ENCODE peak calls at places on chromosomes 5 and 9, in six cellular contexts. One of them, this sample, is unnamed.

GRCh38 chr9:96241391-96241809 is 60.6 kb downstream of the HSD17B3 start:
- DNase-seq in KBM-7: peak
- DNase-seq in effector CD4-positive, alpha-beta T cell: no peak
- DNase-seq in stimulated activated CD4-positive, alpha-beta T cell treated with anti-CD3 and anti-CD28 coated beads, Interleukin-1b, Interleukin-23, amount 100 ng/mL, for 24 hours: no peak
- DNase-seq in effector memory CD4-positive, alpha-beta T cell: no peak
- DNase-seq in pancreas: no peak
- DNase-seq in this sample: no peak

GRCh38 chr9:107674937-107675277 is 185.3 kb upstream of the KLF4 start:
- DNase-seq in KBM-7: no peak
- DNase-seq in effector CD4-positive, alpha-beta T cell: no peak
- DNase-seq in stimulated activated CD4-positive, alpha-beta T cell treated with anti-CD3 and anti-CD28 coated beads, Interleukin-1b, Interleukin-23, amount 100 ng/mL, for 24 hours: no peak
- DNase-seq in effector memory CD4-positive, alpha-beta T cell: no peak
- DNase-seq in pancreas: no peak
- DNase-seq in this sample: no peak

GRCh38 chr5:106801554-106801953 is 869.2 kb downstream of the EFNA5 start:
- DNase-seq in KBM-7: peak
- DNase-seq in effector CD4-positive, alpha-beta T cell: no peak
- DNase-seq in stimulated activated CD4-positive, alpha-beta T cell treated with anti-CD3 and anti-CD28 coated beads, Interleukin-1b, Interleukin-23, amount 100 ng/mL, for 24 hours: no peak
- DNase-seq in effector memory CD4-positive, alpha-beta T cell: no peak
- DNase-seq in pancreas: no peak
- DNase-seq in this sample: no peak

GRCh38 chr5:172185096-172185461 is 2.9 kb downstream of the STK10 start:
- DNase-seq in KBM-7: no peak
- DNase-seq in effector CD4-positive, alpha-beta T cell: no peak
- DNase-seq in stimulated activated CD4-positive, alpha-beta T cell treated with anti-CD3 and anti-CD28 coated beads, Interleukin-1b, Interleukin-23, amount 100 ng/mL, for 24 hours: no peak
- DNase-seq in effector memory CD4-positive, alpha-beta T cell: peak
- DNase-seq in pancreas: no peak
- DNase-seq in this sample: no peak

GRCh38 chr9:127586537-127586936 is 25.5 kb upstream of the STXBP1 start:
- DNase-seq in KBM-7: peak
- DNase-seq in effector CD4-positive, alpha-beta T cell: peak
- DNase-seq in stimulated activated CD4-positive, alpha-beta T cell treated with anti-CD3 and anti-CD28 coated beads, Interleukin-1b, Interleukin-23, amount 100 ng/mL, for 24 hours: no peak
- DNase-seq in effector memory CD4-positive, alpha-beta T cell: peak
- DNase-seq in pancreas: peak
- DNase-seq in this sample: peak

GRCh38 chr9:38125889-38126288 is 56.9 kb upstream of the SHB start:
- DNase-seq in KBM-7: no peak
- DNase-seq in effector CD4-positive, alpha-beta T cell: no peak
- DNase-seq in stimulated activated CD4-positive, alpha-beta T cell treated with anti-CD3 and anti-CD28 coated beads, Interleukin-1b, Interleukin-23, amount 100 ng/mL, for 24 hours: no peak
- DNase-seq in effector memory CD4-positive, alpha-beta T cell: no peak
- DNase-seq in pancreas: no peak
- DNase-seq in this sample: no peak

GRCh38 chr5:83285661-83286398 is 185.7 kb upstream of the VCAN start:
- DNase-seq in KBM-7: no peak
- DNase-seq in effector CD4-positive, alpha-beta T cell: no peak
- DNase-seq in stimulated activated CD4-positive, alpha-beta T cell treated with anti-CD3 and anti-CD28 coated beads, Interleukin-1b, Interleukin-23, amount 100 ng/mL, for 24 hours: no peak
- DNase-seq in effector memory CD4-positive, alpha-beta T cell: no peak
- DNase-seq in pancreas: no peak
- DNase-seq in this sample: no peak

GRCh38 chr5:11385901-11386293 is 518.3 kb downstream of the CTNND2 start:
- DNase-seq in KBM-7: no peak
- DNase-seq in effector CD4-positive, alpha-beta T cell: no peak
- DNase-seq in stimulated activated CD4-positive, alpha-beta T cell treated with anti-CD3 and anti-CD28 coated beads, Interleukin-1b, Interleukin-23, amount 100 ng/mL, for 24 hours: no peak
- DNase-seq in effector memory CD4-positive, alpha-beta T cell: no peak
- DNase-seq in pancreas: no peak
- DNase-seq in this sample: no peak

GRCh38 chr9:97982719-97983523 is at the start of gene ANP32B:
- DNase-seq in KBM-7: peak
- DNase-seq in effector CD4-positive, alpha-beta T cell: peak
- DNase-seq in stimulated activated CD4-positive, alpha-beta T cell treated with anti-CD3 and anti-CD28 coated beads, Interleukin-1b, Interleukin-23, amount 100 ng/mL, for 24 hours: peak
- DNase-seq in effector memory CD4-positive, alpha-beta T cell: peak
- DNase-seq in pancreas: peak
- DNase-seq in this sample: peak

GRCh38 chr9:127418037-127418471 is 6.1 kb upstream of the ZNF79 start:
- DNase-seq in KBM-7: peak
- DNase-seq in effector CD4-positive, alpha-beta T cell: peak
- DNase-seq in stimulated activated CD4-positive, alpha-beta T cell treated with anti-CD3 and anti-CD28 coated beads, Interleukin-1b, Interleukin-23, amount 100 ng/mL, for 24 hours: no peak
- DNase-seq in effector memory CD4-positive, alpha-beta T cell: no peak
- DNase-seq in pancreas: no peak
- DNase-seq in this sample: no peak

GRCh38 chr5:132298305-132298704 is 4.1 kb downstream of the SLC22A4 start:
- DNase-seq in KBM-7: peak
- DNase-seq in effector CD4-positive, alpha-beta T cell: no peak
- DNase-seq in stimulated activated CD4-positive, alpha-beta T cell treated with anti-CD3 and anti-CD28 coated beads, Interleukin-1b, Interleukin-23, amount 100 ng/mL, for 24 hours: no peak
- DNase-seq in effector memory CD4-positive, alpha-beta T cell: no peak
- DNase-seq in pancreas: no peak
- DNase-seq in this sample: no peak

GRCh38 chr5:65801332-65801731 is 79.3 kb downstream of the NLN start:
- DNase-seq in KBM-7: no peak
- DNase-seq in effector CD4-positive, alpha-beta T cell: no peak
- DNase-seq in stimulated activated CD4-positive, alpha-beta T cell treated with anti-CD3 and anti-CD28 coated beads, Interleukin-1b, Interleukin-23, amount 100 ng/mL, for 24 hours: no peak
- DNase-seq in effector memory CD4-positive, alpha-beta T cell: no peak
- DNase-seq in pancreas: no peak
- DNase-seq in this sample: no peak

GRCh38 chr5:127699416-127699815 is 3.8 kb upstream of the CCDC192 start:
- DNase-seq in KBM-7: no peak
- DNase-seq in effector CD4-positive, alpha-beta T cell: no peak
- DNase-seq in stimulated activated CD4-positive, alpha-beta T cell treated with anti-CD3 and anti-CD28 coated beads, Interleukin-1b, Interleukin-23, amount 100 ng/mL, for 24 hours: no peak
- DNase-seq in effector memory CD4-positive, alpha-beta T cell: no peak
- DNase-seq in pancreas: no peak
- DNase-seq in this sample: no peak

GRCh38 chr5:172085738-172086137 is 79.3 kb upstream of the FBXW11 start:
- DNase-seq in KBM-7: no peak
- DNase-seq in effector CD4-positive, alpha-beta T cell: no peak
- DNase-seq in stimulated activated CD4-positive, alpha-beta T cell treated with anti-CD3 and anti-CD28 coated beads, Interleukin-1b, Interleukin-23, amount 100 ng/mL, for 24 hours: no peak
- DNase-seq in effector memory CD4-positive, alpha-beta T cell: no peak
- DNase-seq in pancreas: no peak
- DNase-seq in this sample: no peak

GRCh38 chr5:175809531-175810121 is 61.8 kb upstream of the CPLX2 start:
- DNase-seq in KBM-7: no peak
- DNase-seq in effector CD4-positive, alpha-beta T cell: no peak
- DNase-seq in stimulated activated CD4-positive, alpha-beta T cell treated with anti-CD3 and anti-CD28 coated beads, Interleukin-1b, Interleukin-23, amount 100 ng/mL, for 24 hours: no peak
- DNase-seq in effector memory CD4-positive, alpha-beta T cell: no peak
- DNase-seq in pancreas: no peak
- DNase-seq in this sample: no peak

GRCh38 chr9:14353222-14354056 is 39.5 kb upstream of the NFIB start:
- DNase-seq in KBM-7: peak
- DNase-seq in effector CD4-positive, alpha-beta T cell: peak
- DNase-seq in stimulated activated CD4-positive, alpha-beta T cell treated with anti-CD3 and anti-CD28 coated beads, Interleukin-1b, Interleukin-23, amount 100 ng/mL, for 24 hours: peak
- DNase-seq in effector memory CD4-positive, alpha-beta T cell: peak
- DNase-seq in pancreas: peak
- DNase-seq in this sample: peak

GRCh38 chr9:3628239-3628638 is 102.4 kb upstream of the RFX3 start:
- DNase-seq in KBM-7: no peak
- DNase-seq in effector CD4-positive, alpha-beta T cell: no peak
- DNase-seq in stimulated activated CD4-positive, alpha-beta T cell treated with anti-CD3 and anti-CD28 coated beads, Interleukin-1b, Interleukin-23, amount 100 ng/mL, for 24 hours: no peak
- DNase-seq in effector memory CD4-positive, alpha-beta T cell: no peak
- DNase-seq in pancreas: no peak
- DNase-seq in this sample: no peak

GRCh38 chr9:7094052-7094451 is 336.3 kb downstream of the KDM4C start:
- DNase-seq in KBM-7: no peak
- DNase-seq in effector CD4-positive, alpha-beta T cell: no peak
- DNase-seq in stimulated activated CD4-positive, alpha-beta T cell treated with anti-CD3 and anti-CD28 coated beads, Interleukin-1b, Interleukin-23, amount 100 ng/mL, for 24 hours: no peak
- DNase-seq in effector memory CD4-positive, alpha-beta T cell: no peak
- DNase-seq in pancreas: no peak
- DNase-seq in this sample: no peak

GRCh38 chr5:14063691-14064090 is 79.5 kb upstream of the TRIO start:
- DNase-seq in KBM-7: no peak
- DNase-seq in effector CD4-positive, alpha-beta T cell: no peak
- DNase-seq in stimulated activated CD4-positive, alpha-beta T cell treated with anti-CD3 and anti-CD28 coated beads, Interleukin-1b, Interleukin-23, amount 100 ng/mL, for 24 hours: no peak
- DNase-seq in effector memory CD4-positive, alpha-beta T cell: no peak
- DNase-seq in pancreas: no peak
- DNase-seq in this sample: no peak

GRCh38 chr5:142697356-142697807 is 11.5 kb upstream of the FGF1 start:
- DNase-seq in KBM-7: no peak
- DNase-seq in effector CD4-positive, alpha-beta T cell: no peak
- DNase-seq in stimulated activated CD4-positive, alpha-beta T cell treated with anti-CD3 and anti-CD28 coated beads, Interleukin-1b, Interleukin-23, amount 100 ng/mL, for 24 hours: no peak
- DNase-seq in effector memory CD4-positive, alpha-beta T cell: no peak
- DNase-seq in pancreas: no peak
- DNase-seq in this sample: no peak

GRCh38 chr5:932151-932627 is 39.5 kb downstream of the TRIP13 start:
- DNase-seq in KBM-7: no peak
- DNase-seq in effector CD4-positive, alpha-beta T cell: no peak
- DNase-seq in stimulated activated CD4-positive, alpha-beta T cell treated with anti-CD3 and anti-CD28 coated beads, Interleukin-1b, Interleukin-23, amount 100 ng/mL, for 24 hours: no peak
- DNase-seq in effector memory CD4-positive, alpha-beta T cell: no peak
- DNase-seq in pancreas: no peak
- DNase-seq in this sample: no peak

GRCh38 chr5:54257366-54258118 is 52.8 kb downstream of the ARL15 start:
- DNase-seq in KBM-7: no peak
- DNase-seq in effector CD4-positive, alpha-beta T cell: no peak
- DNase-seq in stimulated activated CD4-positive, alpha-beta T cell treated with anti-CD3 and anti-CD28 coated beads, Interleukin-1b, Interleukin-23, amount 100 ng/mL, for 24 hours: no peak
- DNase-seq in effector memory CD4-positive, alpha-beta T cell: no peak
- DNase-seq in pancreas: no peak
- DNase-seq in this sample: no peak

GRCh38 chr9:92300935-92301334 is 7.4 kb upstream of the IARS1 start:
- DNase-seq in KBM-7: no peak
- DNase-seq in effector CD4-positive, alpha-beta T cell: no peak
- DNase-seq in stimulated activated CD4-positive, alpha-beta T cell treated with anti-CD3 and anti-CD28 coated beads, Interleukin-1b, Interleukin-23, amount 100 ng/mL, for 24 hours: no peak
- DNase-seq in effector memory CD4-positive, alpha-beta T cell: no peak
- DNase-seq in pancreas: no peak
- DNase-seq in this sample: no peak

GRCh38 chr9:136599811-136600660 is 54.2 kb upstream of the NOTCH1 start:
- DNase-seq in KBM-7: no peak
- DNase-seq in effector CD4-positive, alpha-beta T cell: no peak
- DNase-seq in stimulated activated CD4-positive, alpha-beta T cell treated with anti-CD3 and anti-CD28 coated beads, Interleukin-1b, Interleukin-23, amount 100 ng/mL, for 24 hours: no peak
- DNase-seq in effector memory CD4-positive, alpha-beta T cell: no peak
- DNase-seq in pancreas: no peak
- DNase-seq in this sample: no peak

GRCh38 chr5:33316773-33317172 is 124.0 kb upstream of the TARS1 start:
- DNase-seq in KBM-7: no peak
- DNase-seq in effector CD4-positive, alpha-beta T cell: no peak
- DNase-seq in stimulated activated CD4-positive, alpha-beta T cell treated with anti-CD3 and anti-CD28 coated beads, Interleukin-1b, Interleukin-23, amount 100 ng/mL, for 24 hours: no peak
- DNase-seq in effector memory CD4-positive, alpha-beta T cell: no peak
- DNase-seq in pancreas: no peak
- DNase-seq in this sample: no peak

GRCh38 chr5:142918959-142919635 is 148.9 kb downstream of the ARHGAP26 start:
- DNase-seq in KBM-7: no peak
- DNase-seq in effector CD4-positive, alpha-beta T cell: no peak
- DNase-seq in stimulated activated CD4-positive, alpha-beta T cell treated with anti-CD3 and anti-CD28 coated beads, Interleukin-1b, Interleukin-23, amount 100 ng/mL, for 24 hours: no peak
- DNase-seq in effector memory CD4-positive, alpha-beta T cell: no peak
- DNase-seq in pancreas: no peak
- DNase-seq in this sample: no peak

GRCh38 chr9:14314929-14315753 is 1.2 kb upstream of the NFIB start:
- DNase-seq in KBM-7: peak
- DNase-seq in effector CD4-positive, alpha-beta T cell: no peak
- DNase-seq in stimulated activated CD4-positive, alpha-beta T cell treated with anti-CD3 and anti-CD28 coated beads, Interleukin-1b, Interleukin-23, amount 100 ng/mL, for 24 hours: no peak
- DNase-seq in effector memory CD4-positive, alpha-beta T cell: no peak
- DNase-seq in pancreas: peak
- DNase-seq in this sample: peak

GRCh38 chr5:43664641-43665040 is 61.7 kb downstream of the NNT start:
- DNase-seq in KBM-7: no peak
- DNase-seq in effector CD4-positive, alpha-beta T cell: no peak
- DNase-seq in stimulated activated CD4-positive, alpha-beta T cell treated with anti-CD3 and anti-CD28 coated beads, Interleukin-1b, Interleukin-23, amount 100 ng/mL, for 24 hours: no peak
- DNase-seq in effector memory CD4-positive, alpha-beta T cell: no peak
- DNase-seq in pancreas: no peak
- DNase-seq in this sample: no peak

This sample was measured in T-helper 22 cell.